ENCODE peak calls at places on chromosome 5, in four cellular contexts. J is GM13976, M is adrenal gland, W is stomach. E is an unnamed sample.

GRCh38 chr5:8576178-8576577 is 707.2 kb downstream of the MTRR start:
- DNase-seq in J (no peak), W (no peak), M (no peak), E (no peak)

GRCh38 chr5:122756263-122756911 is 18.5 kb upstream of the SNX2 start:
- DNase-seq in M (no peak), W (no peak), J (peak; percentile 59), E (peak; percentile 70)

GRCh38 chr5:142915840-142916424 is 145.8 kb downstream of the ARHGAP26 start:
- DNase-seq in M (no peak), J (peak; percentile 45), W (peak; percentile 39), E (no peak)

GRCh38 chr5:141604318-141604717 is 14.5 kb downstream of the DIAPH1 start:
- DNase-seq in W (peak; percentile 34), M (peak; percentile 84), J (no peak), E (peak; percentile 92)

GRCh38 chr5:73540192-73540591 is 25.2 kb downstream of the ANKRA2 start:
- DNase-seq in M (no peak), J (no peak), W (no peak), E (peak; percentile 68)

GRCh38 chr5:135753990-135754389 is 80.5 kb upstream of the SLC25A48 start:
- DNase-seq in M (no peak), J (no peak), W (no peak), E (no peak)

GRCh38 chr5:142529626-142530278 is 156.1 kb downstream of the FGF1 start:
- DNase-seq in J (no peak), M (no peak), W (no peak), E (peak; percentile 75)

GRCh38 chr5:142717582-142718215 is 31.8 kb upstream of the FGF1 start:
- DNase-seq in W (no peak), J (peak; percentile 38), M (peak; percentile 72), E (peak; percentile 52)

GRCh38 chr5:152532714-152533113 is 127.6 kb upstream of the NMUR2 start:
- DNase-seq in M (no peak), J (no peak), W (no peak), E (peak; percentile 30)

GRCh38 chr5:173835131-173835530 is 53.0 kb upstream of the CPEB4 start:
- DNase-seq in M (no peak), W (no peak), J (no peak), E (no peak)

GRCh38 chr5:78501411-78502338 is 141.3 kb downstream of the SCAMP1 start:
- DNase-seq in J (no peak), M (no peak), W (no peak), E (peak; percentile 52)

GRCh38 chr5:66689522-66690220 is 93.5 kb downstream of the MAST4 start:
- DNase-seq in J (no peak), W (no peak), M (no peak), E (no peak)

GRCh38 chr5:143650296-143650695 is 161.7 kb upstream of the HMHB1 start:
- DNase-seq in J (no peak), W (no peak), M (no peak), E (no peak)

GRCh38 chr5:73120222-73121108 is at the start of gene TMEM171:
- DNase-seq in J (no peak), M (no peak), W (peak; percentile 82), E (peak; percentile 82)

GRCh38 chr5:66877843-66878242 is 281.6 kb downstream of the MAST4 start:
- DNase-seq in W (no peak), M (no peak), J (no peak), E (no peak)

GRCh38 chr5:122493091-122493775 is 181.2 kb downstream of the SNCAIP start:
- DNase-seq in M (peak; percentile 90), W (peak; percentile 70), J (no peak), E (no peak)

GRCh38 chr5:123186762-123187161 is 97.7 kb downstream of the PRDM6 start:
- DNase-seq in M (no peak), W (no peak), J (no peak), E (no peak)

GRCh38 chr5:174533771-174534221 is 190.6 kb upstream of the MSX2 start:
- DNase-seq in W (no peak), M (no peak), J (no peak), E (peak; percentile 70)

GRCh38 chr5:74919487-74919886 is 53.3 kb upstream of the FAM169A start:
- DNase-seq in M (no peak), W (no peak), J (peak; percentile 61), E (peak; percentile 79)

GRCh38 chr5:14483504-14484157 is 98.0 kb upstream of the OTULINL start:
- DNase-seq in M (no peak), W (no peak), J (no peak), E (no peak)

GRCh38 chr5:158769079-158769478 is 330.6 kb downstream of the EBF1 start:
- DNase-seq in W (no peak), M (no peak), J (no peak), E (no peak)

GRCh38 chr5:33241826-33242225 is 198.9 kb upstream of the TARS1 start:
- DNase-seq in W (no peak), M (peak; percentile 88), J (peak; percentile 9), E (no peak)

GRCh38 chr5:135559342-135559741 is 19.4 kb downstream of the CXCL14 start:
- DNase-seq in W (no peak), M (no peak), J (no peak), E (no peak)

GRCh38 chr5:139417214-139417613 is 13.3 kb upstream of the SPATA24 start:
- DNase-seq in W (no peak), M (peak; percentile 54), J (no peak), E (peak; percentile 4)

GRCh38 chr5:75510836-75511434 is 494 bp downstream of the CERT1 start:
- DNase-seq in W (no peak), J (peak; percentile 36), M (peak; percentile 64), E (peak; percentile 34)

GRCh38 chr5:39235648-39236047 is 16.3 kb upstream of the FYB1 start:
- DNase-seq in W (no peak), M (no peak), J (no peak), E (no peak)

GRCh38 chr5:145936401-145937131 is at the start of gene SH3RF2:
- DNase-seq in W (peak; percentile 73), J (peak; percentile 22), M (peak; percentile 52), E (peak; percentile 75)

GRCh38 chr5:6867712-6868111 is 154.5 kb downstream of the TENT4A start:
- DNase-seq in J (no peak), W (no peak), M (no peak), E (no peak)

GRCh38 chr5:134083517-134083916 is 31.0 kb upstream of the TCF7 start:
- DNase-seq in W (no peak), J (no peak), M (no peak), E (no peak)

GRCh38 chr5:41087461-41087860 is 16.3 kb upstream of the MROH2B start:
- DNase-seq in M (no peak), J (no peak), W (no peak), E (peak; percentile 1)

GRCh38 chr5:116942622-116943021 is 368.0 kb upstream of the SEMA6A start:
- DNase-seq in J (no peak), W (no peak), M (no peak), E (peak; percentile 24)

GRCh38 chr5:68593211-68593701 is 377.7 kb downstream of the PIK3R1 start:
- DNase-seq in W (peak; percentile 60), J (no peak), M (peak; percentile 84), E (no peak)

GRCh38 chr5:167726641-167727040 is 564.8 kb upstream of the WWC1 start:
- DNase-seq in J (no peak), W (no peak), M (no peak), E (no peak)

GRCh38 chr5:171867786-171868185 is 82.2 kb downstream of the SMIM23 start:
- DNase-seq in J (no peak), W (no peak), M (no peak), E (peak; percentile 33)

GRCh38 chr5:130333089-130333488 is 428.8 kb downstream of the CHSY3 start:
- DNase-seq in J (no peak), M (no peak), W (no peak), E (peak; percentile 60)

GRCh38 chr5:132459983-132460834 is 30.4 kb downstream of the IRF1 start:
- DNase-seq in M (peak; percentile 67), J (no peak), W (peak; percentile 64), E (no peak)
- TF ChIP-seq CTCF in M (peak; percentile 27), J (no peak), W (no peak), E (no peak)

DNA sequence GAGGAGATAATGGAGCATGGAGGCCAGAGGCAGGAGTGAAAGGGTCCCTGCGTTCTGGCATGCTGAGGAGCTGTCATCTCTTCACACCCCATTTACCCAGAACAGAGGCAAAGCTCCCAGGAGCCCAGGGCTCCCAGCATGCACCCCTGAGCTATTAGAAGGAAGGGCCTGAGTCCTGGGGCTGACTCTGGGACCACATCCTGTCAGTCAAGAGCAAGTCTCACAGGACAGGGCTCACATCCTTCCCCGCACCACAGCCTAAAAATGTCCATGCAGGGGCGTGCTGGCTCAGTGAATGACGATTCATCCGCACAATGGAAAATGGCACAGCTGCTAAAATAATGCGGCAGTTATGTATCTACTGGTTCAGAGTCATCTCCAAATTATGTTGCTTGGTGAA is 31.4 kb downstream of the CAMK2A start:
- DNase-seq in W (no peak), M (no peak), J (no peak), E (no peak)
- TF ChIP-seq CTCF in W (no peak), M (no peak), J (no peak), E (no peak)

GRCh38 chr5:157335534-157336422 is 69.9 kb downstream of the CYFIP2 start:
- DNase-seq in W (no peak), M (no peak), J (no peak), E (peak; percentile 74)
- TF ChIP-seq CTCF in W (no peak), M (no peak), J (no peak), E (no peak)

DNA sequence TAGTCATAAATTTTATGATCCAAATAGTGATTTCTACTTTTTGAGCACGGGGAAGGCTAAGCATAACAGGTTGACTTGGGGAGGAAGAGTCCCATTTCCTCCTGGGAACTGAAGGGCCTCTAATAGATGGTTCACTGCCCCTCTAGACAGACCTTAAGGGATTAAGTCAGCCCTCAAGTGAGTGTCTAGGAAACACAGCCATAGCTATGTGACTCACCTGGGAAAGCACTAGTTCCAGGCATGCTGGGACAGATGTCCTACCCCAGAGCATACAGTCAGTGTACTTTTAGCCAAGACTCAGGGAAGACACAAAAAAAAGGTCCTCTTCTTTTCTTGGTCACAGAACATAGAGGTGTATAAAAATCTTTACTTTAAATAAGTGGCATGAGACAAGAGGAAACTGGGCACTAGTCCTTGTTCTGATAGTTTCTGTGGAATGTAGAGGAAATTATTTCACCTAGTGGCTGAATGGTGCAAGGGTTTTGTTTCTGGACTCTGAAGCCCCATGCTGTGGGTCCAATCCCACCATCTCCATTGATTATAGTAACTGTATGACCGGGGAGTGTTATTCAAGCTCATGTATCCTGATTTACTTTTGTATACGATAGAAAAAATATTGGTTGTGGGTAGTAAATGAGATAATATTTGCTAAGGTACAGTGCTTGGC is 86.0 kb downstream of the NREP start:
- DNase-seq in W (no peak), M (no peak), J (no peak), E (peak; percentile 40)
- TF ChIP-seq CTCF in W (no peak), M (no peak), J (no peak), E (no peak)

DNA sequence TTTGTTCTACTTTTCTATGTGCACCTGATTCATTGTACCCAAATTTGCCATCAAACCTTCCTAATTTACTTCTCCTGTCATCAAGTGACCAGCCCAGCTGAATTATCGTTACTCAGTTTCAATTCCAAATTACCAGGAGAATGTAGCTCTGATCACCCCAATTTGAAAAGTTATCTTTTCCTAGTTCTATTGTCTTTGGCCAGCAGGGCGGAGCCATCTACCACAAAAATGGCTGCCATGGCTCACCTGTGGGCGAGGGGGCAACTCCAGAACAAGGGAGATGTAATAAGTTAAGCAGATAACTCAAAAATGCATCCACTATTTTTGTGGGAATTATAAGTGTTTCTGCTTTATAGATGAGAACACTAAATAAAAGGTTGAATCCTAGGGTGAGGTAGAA is 133.8 kb upstream of the MOCS2 start:
- DNase-seq in J (no peak), M (no peak), W (no peak), E (no peak)
- TF ChIP-seq CTCF in J (no peak), M (no peak), W (no peak), E (no peak)

GRCh38 chr5:9835121-9835770 is 205.1 kb upstream of the TAS2R1 start:
- DNase-seq in J (no peak), W (no peak), M (no peak), E (peak; percentile 31)
- TF ChIP-seq CTCF in J (no peak), W (no peak), M (no peak), E (no peak)